ENCODE peak calls at places on chromosomes 7 and 10, in seven cellular contexts. One of them, this sample, is unnamed.

GRCh38 chr7:90412458-90413184 is 9.4 kb downstream of the CLDN12 start:
- DNase-seq in mesothelial cell of epicardium: no peak
- DNase-seq in HCT116: peak; percentile 15
- DNase-seq in NCI-H1105: no peak
- DNase-seq in ELF-1: peak; percentile 27
- DNase-seq in DMS 273 treated with DMSO at 0.1 percent for 48 hours: no peak
- DNase-seq in cardiac muscle cell: no peak
- DNase-seq in this sample: no peak

GRCh38 chr7:105188201-105188600 is 174.2 kb downstream of the KMT2E start:
- DNase-seq in HCT116: no peak
- DNase-seq in cardiac muscle cell: no peak
- DNase-seq in ELF-1: no peak
- DNase-seq in NCI-H1105: no peak
- DNase-seq in mesothelial cell of epicardium: no peak
- DNase-seq in DMS 273 treated with DMSO at 0.1 percent for 48 hours: no peak
- DNase-seq in this sample: no peak

GRCh38 chr7:133560900-133561299 is 308.0 kb downstream of the EXOC4 start:
- DNase-seq in NCI-H1105: no peak
- DNase-seq in mesothelial cell of epicardium: no peak
- DNase-seq in HCT116: no peak
- DNase-seq in ELF-1: no peak
- DNase-seq in cardiac muscle cell: no peak
- DNase-seq in DMS 273 treated with DMSO at 0.1 percent for 48 hours: no peak
- DNase-seq in this sample: no peak

GRCh38 chr7:2853147-2853546 is 9.0 kb upstream of the GNA12 start:
- DNase-seq in HCT116: no peak
- DNase-seq in DMS 273 treated with DMSO at 0.1 percent for 48 hours: no peak
- DNase-seq in mesothelial cell of epicardium: no peak
- DNase-seq in NCI-H1105: no peak
- DNase-seq in cardiac muscle cell: no peak
- DNase-seq in ELF-1: no peak
- DNase-seq in this sample: no peak

GRCh38 chr10:114024876-114025609 is 18.6 kb upstream of the ADRB1 start:
- DNase-seq in mesothelial cell of epicardium: no peak
- DNase-seq in DMS 273 treated with DMSO at 0.1 percent for 48 hours: no peak
- DNase-seq in ELF-1: no peak
- DNase-seq in NCI-H1105: no peak
- DNase-seq in HCT116: no peak
- DNase-seq in cardiac muscle cell: no peak
- DNase-seq in this sample: peak; percentile 79

GRCh38 chr10:75403144-75404022 is 1.8 kb upstream of the ZNF503 start:
- DNase-seq in mesothelial cell of epicardium: peak; percentile 68
- DNase-seq in DMS 273 treated with DMSO at 0.1 percent for 48 hours: no peak
- DNase-seq in NCI-H1105: peak; percentile 24
- DNase-seq in ELF-1: peak; percentile 78
- DNase-seq in HCT116: no peak
- DNase-seq in cardiac muscle cell: peak; percentile 74
- DNase-seq in this sample: no peak

GRCh38 chr10:130387936-130388580 is 251.9 kb downstream of the GLRX3 start:
- DNase-seq in NCI-H1105: no peak
- DNase-seq in mesothelial cell of epicardium: no peak
- DNase-seq in cardiac muscle cell: no peak
- DNase-seq in ELF-1: no peak
- DNase-seq in HCT116: no peak
- DNase-seq in DMS 273 treated with DMSO at 0.1 percent for 48 hours: no peak
- DNase-seq in this sample: no peak

GRCh38 chr10:30782543-30783461 is 153.2 kb upstream of the LYZL2 start:
- DNase-seq in ELF-1: no peak
- DNase-seq in DMS 273 treated with DMSO at 0.1 percent for 48 hours: peak; percentile 73
- DNase-seq in NCI-H1105: no peak
- DNase-seq in cardiac muscle cell: no peak
- DNase-seq in mesothelial cell of epicardium: no peak
- DNase-seq in HCT116: no peak
- DNase-seq in this sample: no peak

GRCh38 chr10:103969436-103969835 is 2.5 kb downstream of the SLK start:
- DNase-seq in cardiac muscle cell: no peak
- DNase-seq in ELF-1: no peak
- DNase-seq in NCI-H1105: no peak
- DNase-seq in DMS 273 treated with DMSO at 0.1 percent for 48 hours: no peak
- DNase-seq in HCT116: no peak
- DNase-seq in mesothelial cell of epicardium: no peak
- DNase-seq in this sample: no peak

GRCh38 chr7:35828817-35829216 is 28.0 kb downstream of the SEPTIN7 start:
- DNase-seq in cardiac muscle cell: peak; percentile 5
- DNase-seq in ELF-1: no peak
- DNase-seq in DMS 273 treated with DMSO at 0.1 percent for 48 hours: no peak
- DNase-seq in NCI-H1105: no peak
- DNase-seq in HCT116: no peak
- DNase-seq in mesothelial cell of epicardium: no peak
- DNase-seq in this sample: no peak

GRCh38 chr10:60905580-60905979 is 38.4 kb downstream of the RHOBTB1 start:
- DNase-seq in mesothelial cell of epicardium: no peak
- DNase-seq in DMS 273 treated with DMSO at 0.1 percent for 48 hours: no peak
- DNase-seq in NCI-H1105: no peak
- DNase-seq in ELF-1: no peak
- DNase-seq in HCT116: no peak
- DNase-seq in cardiac muscle cell: no peak
- DNase-seq in this sample: no peak

GRCh38 chr7:50477640-50478039 is 27.5 kb upstream of the FIGNL1 start:
- DNase-seq in NCI-H1105: no peak
- DNase-seq in ELF-1: no peak
- DNase-seq in cardiac muscle cell: no peak
- DNase-seq in HCT116: no peak
- DNase-seq in DMS 273 treated with DMSO at 0.1 percent for 48 hours: no peak
- DNase-seq in mesothelial cell of epicardium: no peak
- DNase-seq in this sample: no peak

GRCh38 chr7:142941541-142941940 is 2.3 kb downstream of the LLCFC1 start:
- DNase-seq in NCI-H1105: no peak
- DNase-seq in cardiac muscle cell: no peak
- DNase-seq in DMS 273 treated with DMSO at 0.1 percent for 48 hours: no peak
- DNase-seq in HCT116: no peak
- DNase-seq in mesothelial cell of epicardium: no peak
- DNase-seq in ELF-1: no peak
- DNase-seq in this sample: no peak

GRCh38 chr10:47319798-47320197 is 2.5 kb upstream of the GDF2 start:
- DNase-seq in NCI-H1105: no peak
- DNase-seq in HCT116: no peak
- DNase-seq in ELF-1: no peak
- DNase-seq in mesothelial cell of epicardium: no peak
- DNase-seq in DMS 273 treated with DMSO at 0.1 percent for 48 hours: no peak
- DNase-seq in cardiac muscle cell: no peak
- DNase-seq in this sample: no peak

GRCh38 chr7:158956805-158957506 is 100.6 kb downstream of the DYNC2I1 start:
- DNase-seq in mesothelial cell of epicardium: no peak
- DNase-seq in DMS 273 treated with DMSO at 0.1 percent for 48 hours: no peak
- DNase-seq in HCT116: no peak
- DNase-seq in ELF-1: no peak
- DNase-seq in NCI-H1105: no peak
- DNase-seq in cardiac muscle cell: no peak
- DNase-seq in this sample: no peak

GRCh38 chr10:67790534-67791408 is 47.2 kb downstream of the DNAJC12 start:
- DNase-seq in DMS 273 treated with DMSO at 0.1 percent for 48 hours: no peak
- DNase-seq in NCI-H1105: no peak
- DNase-seq in HCT116: peak; percentile 57
- DNase-seq in mesothelial cell of epicardium: no peak
- DNase-seq in cardiac muscle cell: no peak
- DNase-seq in ELF-1: no peak
- DNase-seq in this sample: no peak

GRCh38 chr10:102267748-102268147 is 22.4 kb downstream of the GBF1 start:
- DNase-seq in DMS 273 treated with DMSO at 0.1 percent for 48 hours: no peak
- DNase-seq in cardiac muscle cell: no peak
- DNase-seq in ELF-1: no peak
- DNase-seq in NCI-H1105: no peak
- DNase-seq in mesothelial cell of epicardium: no peak
- DNase-seq in HCT116: no peak
- DNase-seq in this sample: no peak

GRCh38 chr7:75045881-75046280 is 27.7 kb downstream of the RCC1L start:
- DNase-seq in mesothelial cell of epicardium: no peak
- DNase-seq in ELF-1: no peak
- DNase-seq in cardiac muscle cell: no peak
- DNase-seq in DMS 273 treated with DMSO at 0.1 percent for 48 hours: peak; percentile 90
- DNase-seq in NCI-H1105: no peak
- DNase-seq in HCT116: no peak
- DNase-seq in this sample: no peak

GRCh38 chr10:50514995-50515394 is 108.8 kb downstream of the SGMS1 start:
- DNase-seq in cardiac muscle cell: no peak
- DNase-seq in NCI-H1105: no peak
- DNase-seq in ELF-1: no peak
- DNase-seq in mesothelial cell of epicardium: no peak
- DNase-seq in HCT116: no peak
- DNase-seq in DMS 273 treated with DMSO at 0.1 percent for 48 hours: no peak
- DNase-seq in this sample: no peak

GRCh38 chr10:78408671-78409472 is 375.2 kb downstream of the RPS24 start:
- DNase-seq in ELF-1: no peak
- DNase-seq in HCT116: no peak
- DNase-seq in mesothelial cell of epicardium: no peak
- DNase-seq in DMS 273 treated with DMSO at 0.1 percent for 48 hours: no peak
- DNase-seq in cardiac muscle cell: peak; percentile 93
- DNase-seq in NCI-H1105: peak; percentile 55
- DNase-seq in this sample: peak; percentile 41

GRCh38 chr10:104318810-104319684 is 19.2 kb downstream of the ITPRIP start:
- DNase-seq in mesothelial cell of epicardium: no peak
- DNase-seq in HCT116: no peak
- DNase-seq in NCI-H1105: no peak
- DNase-seq in DMS 273 treated with DMSO at 0.1 percent for 48 hours: no peak
- DNase-seq in cardiac muscle cell: no peak
- DNase-seq in ELF-1: no peak
- DNase-seq in this sample: peak; percentile 30

GRCh38 chr7:130814753-130815152 is 80.7 kb upstream of the KLF14 start:
- DNase-seq in ELF-1: no peak
- DNase-seq in mesothelial cell of epicardium: no peak
- DNase-seq in HCT116: peak; percentile 26
- DNase-seq in NCI-H1105: no peak
- DNase-seq in DMS 273 treated with DMSO at 0.1 percent for 48 hours: no peak
- DNase-seq in cardiac muscle cell: no peak
- DNase-seq in this sample: no peak

GRCh38 chr7:127347567-127348246 is 44.8 kb downstream of the ZNF800 start:
- DNase-seq in cardiac muscle cell: peak; percentile 87
- DNase-seq in HCT116: no peak
- DNase-seq in DMS 273 treated with DMSO at 0.1 percent for 48 hours: peak; percentile 43
- DNase-seq in ELF-1: peak; percentile 76
- DNase-seq in NCI-H1105: peak; percentile 73
- DNase-seq in mesothelial cell of epicardium: peak; percentile 50
- DNase-seq in this sample: peak; percentile 54

GRCh38 chr10:120988751-120989150 is 137.6 kb downstream of the WDR11 start:
- DNase-seq in NCI-H1105: no peak
- DNase-seq in HCT116: no peak
- DNase-seq in cardiac muscle cell: no peak
- DNase-seq in DMS 273 treated with DMSO at 0.1 percent for 48 hours: no peak
- DNase-seq in mesothelial cell of epicardium: no peak
- DNase-seq in ELF-1: no peak
- DNase-seq in this sample: no peak

GRCh38 chr7:76063525-76063924 is 15.6 kb downstream of the MDH2 start:
- DNase-seq in HCT116: no peak
- DNase-seq in cardiac muscle cell: peak; percentile 31
- DNase-seq in DMS 273 treated with DMSO at 0.1 percent for 48 hours: no peak
- DNase-seq in NCI-H1105: peak; percentile 30
- DNase-seq in ELF-1: no peak
- DNase-seq in mesothelial cell of epicardium: no peak
- DNase-seq in this sample: no peak

GRCh38 chr7:123367508-123368122 is 166.8 kb downstream of the IQUB start:
- DNase-seq in HCT116: peak; percentile 45
- DNase-seq in NCI-H1105: no peak
- DNase-seq in mesothelial cell of epicardium: no peak
- DNase-seq in DMS 273 treated with DMSO at 0.1 percent for 48 hours: no peak
- DNase-seq in cardiac muscle cell: peak; percentile 53
- DNase-seq in ELF-1: peak; percentile 24
- DNase-seq in this sample: no peak

GRCh38 chr10:77629775-77630565 is 7.6 kb downstream of the KCNMA1 start:
- DNase-seq in cardiac muscle cell: no peak
- DNase-seq in mesothelial cell of epicardium: no peak
- DNase-seq in ELF-1: no peak
- DNase-seq in HCT116: no peak
- DNase-seq in DMS 273 treated with DMSO at 0.1 percent for 48 hours: no peak
- DNase-seq in NCI-H1105: no peak
- DNase-seq in this sample: no peak

GRCh38 chr7:105990726-105991465 is 27.8 kb downstream of the CDHR3 start:
- DNase-seq in mesothelial cell of epicardium: no peak
- DNase-seq in ELF-1: peak; percentile 55
- DNase-seq in cardiac muscle cell: peak; percentile 30
- DNase-seq in HCT116: no peak
- DNase-seq in DMS 273 treated with DMSO at 0.1 percent for 48 hours: no peak
- DNase-seq in NCI-H1105: no peak
- DNase-seq in this sample: no peak

GRCh38 chr10:8311526-8312070 is 257.1 kb downstream of the GATA3 start:
- DNase-seq in DMS 273 treated with DMSO at 0.1 percent for 48 hours: no peak
- DNase-seq in NCI-H1105: no peak
- DNase-seq in HCT116: no peak
- DNase-seq in mesothelial cell of epicardium: no peak
- DNase-seq in ELF-1: no peak
- DNase-seq in cardiac muscle cell: no peak
- DNase-seq in this sample: no peak

GRCh38 chr7:74430961-74431466 is 22.7 kb upstream of the GTF2IRD1 start:
- DNase-seq in HCT116: no peak
- DNase-seq in DMS 273 treated with DMSO at 0.1 percent for 48 hours: no peak
- DNase-seq in NCI-H1105: no peak
- DNase-seq in mesothelial cell of epicardium: no peak
- DNase-seq in ELF-1: no peak
- DNase-seq in cardiac muscle cell: no peak
- DNase-seq in this sample: no peak

GRCh38 chr10:44425466-44425865 is 40.6 kb upstream of the CXCL12 start:
- DNase-seq in NCI-H1105: no peak
- DNase-seq in cardiac muscle cell: no peak
- DNase-seq in DMS 273 treated with DMSO at 0.1 percent for 48 hours: no peak
- DNase-seq in mesothelial cell of epicardium: no peak
- DNase-seq in HCT116: no peak
- DNase-seq in ELF-1: no peak
- DNase-seq in this sample: no peak

GRCh38 chr7:116328161-116328560 is 117.8 kb downstream of the TES start:
- DNase-seq in NCI-H1105: no peak
- DNase-seq in HCT116: no peak
- DNase-seq in mesothelial cell of epicardium: no peak
- DNase-seq in cardiac muscle cell: no peak
- DNase-seq in DMS 273 treated with DMSO at 0.1 percent for 48 hours: no peak
- DNase-seq in ELF-1: no peak
- DNase-seq in this sample: no peak

GRCh38 chr7:155510975-155511595 is 35.3 kb downstream of the CNPY1 start:
- DNase-seq in HCT116: no peak
- DNase-seq in NCI-H1105: no peak
- DNase-seq in ELF-1: no peak
- DNase-seq in DMS 273 treated with DMSO at 0.1 percent for 48 hours: no peak
- DNase-seq in mesothelial cell of epicardium: no peak
- DNase-seq in cardiac muscle cell: no peak
- DNase-seq in this sample: no peak

GRCh38 chr7:101243786-101244384 is 996 bp downstream of the FIS1 start:
- DNase-seq in HCT116: no peak
- DNase-seq in DMS 273 treated with DMSO at 0.1 percent for 48 hours: no peak
- DNase-seq in mesothelial cell of epicardium: peak; percentile 64
- DNase-seq in ELF-1: no peak
- DNase-seq in NCI-H1105: no peak
- DNase-seq in cardiac muscle cell: no peak
- DNase-seq in this sample: no peak

GRCh38 chr7:126845331-126845730 is 407.4 kb downstream of the GRM8 start:
- DNase-seq in DMS 273 treated with DMSO at 0.1 percent for 48 hours: no peak
- DNase-seq in HCT116: no peak
- DNase-seq in cardiac muscle cell: no peak
- DNase-seq in NCI-H1105: no peak
- DNase-seq in mesothelial cell of epicardium: no peak
- DNase-seq in ELF-1: no peak
- DNase-seq in this sample: no peak

GRCh38 chr7:130650616-130651015 is 17.9 kb downstream of the COPG2 start:
- DNase-seq in NCI-H1105: no peak
- DNase-seq in HCT116: no peak
- DNase-seq in cardiac muscle cell: no peak
- DNase-seq in ELF-1: no peak
- DNase-seq in mesothelial cell of epicardium: no peak
- DNase-seq in DMS 273 treated with DMSO at 0.1 percent for 48 hours: peak; percentile 88
- DNase-seq in this sample: no peak

GRCh38 chr7:132723506-132724081 is 147.3 kb upstream of the PLXNA4 start:
- DNase-seq in NCI-H1105: no peak
- DNase-seq in mesothelial cell of epicardium: no peak
- DNase-seq in ELF-1: no peak
- DNase-seq in DMS 273 treated with DMSO at 0.1 percent for 48 hours: no peak
- DNase-seq in HCT116: no peak
- DNase-seq in cardiac muscle cell: no peak
- DNase-seq in this sample: no peak

GRCh38 chr7:117807688-117808087 is 65.6 kb downstream of the CTTNBP2 start:
- DNase-seq in NCI-H1105: no peak
- DNase-seq in DMS 273 treated with DMSO at 0.1 percent for 48 hours: no peak
- DNase-seq in cardiac muscle cell: no peak
- DNase-seq in HCT116: no peak
- DNase-seq in ELF-1: no peak
- DNase-seq in mesothelial cell of epicardium: no peak
- DNase-seq in this sample: no peak

This sample was measured in CD14-positive monocyte.